ENCODE peak calls at places on chromosomes 16 and 17, in four cellular contexts. One of them, this sample, is unnamed.

GRCh38 chr17:21360048-21360447 is 16.1 kb upstream of the KCNJ12 start:
- DNase-seq in colonic mucosa: no peak
- DNase-seq in sigmoid colon: no peak
- DNase-seq in thoracic aorta: no peak
- DNase-seq in this sample: no peak

GRCh38 chr17:80375186-80375585 is 39.8 kb upstream of the ENDOV start:
- DNase-seq in colonic mucosa: no peak
- DNase-seq in sigmoid colon: peak
- DNase-seq in thoracic aorta: no peak
- DNase-seq in this sample: no peak

GRCh38 chr16:69563605-69564580 is 1.9 kb upstream of the NFAT5 start:
- DNase-seq in colonic mucosa: peak
- DNase-seq in sigmoid colon: no peak
- DNase-seq in thoracic aorta: no peak
- DNase-seq in this sample: no peak

GRCh38 chr16:21185659-21186325 is 25.6 kb downstream of the ZP2 start:
- DNase-seq in colonic mucosa: peak
- DNase-seq in sigmoid colon: no peak
- DNase-seq in thoracic aorta: no peak
- DNase-seq in this sample: no peak

GRCh38 chr17:2025220-2025621 is at the start of gene RTN4RL1:
- DNase-seq in colonic mucosa: peak
- DNase-seq in sigmoid colon: peak
- DNase-seq in thoracic aorta: no peak
- DNase-seq in this sample: peak

GRCh38 chr17:3667366-3668278 is 756 bp downstream of the TAX1BP3 start:
- DNase-seq in colonic mucosa: peak
- DNase-seq in sigmoid colon: peak
- DNase-seq in thoracic aorta: peak
- DNase-seq in this sample: peak

GRCh38 chr16:66502020-66502913 is 47.7 kb downstream of the TK2 start:
- DNase-seq in colonic mucosa: no peak
- DNase-seq in sigmoid colon: peak
- DNase-seq in thoracic aorta: no peak
- DNase-seq in this sample: peak

GRCh38 chr17:5042152-5043022 is 7.2 kb upstream of the SLC52A1 start:
- DNase-seq in colonic mucosa: peak
- DNase-seq in sigmoid colon: no peak
- DNase-seq in thoracic aorta: no peak
- DNase-seq in this sample: no peak

GRCh38 chr17:2904135-2904534 is 107.9 kb downstream of the RAP1GAP2 start:
- DNase-seq in colonic mucosa: no peak
- DNase-seq in sigmoid colon: no peak
- DNase-seq in thoracic aorta: no peak
- DNase-seq in this sample: peak

GRCh38 chr16:27740496-27741201 is 190.7 kb downstream of the KATNIP start:
- DNase-seq in colonic mucosa: no peak
- DNase-seq in sigmoid colon: no peak
- DNase-seq in thoracic aorta: no peak
- DNase-seq in this sample: no peak

GRCh38 chr17:72812823-72813222 is 279.7 kb downstream of the SLC39A11 start:
- DNase-seq in colonic mucosa: no peak
- DNase-seq in sigmoid colon: no peak
- DNase-seq in thoracic aorta: no peak
- DNase-seq in this sample: no peak

GRCh38 chr17:18093616-18094408 is 6.1 kb downstream of the DRG2 start:
- DNase-seq in colonic mucosa: no peak
- DNase-seq in sigmoid colon: no peak
- DNase-seq in thoracic aorta: no peak
- DNase-seq in this sample: peak

GRCh38 chr17:58630883-58631522 is 60.8 kb downstream of the TEX14 start:
- DNase-seq in colonic mucosa: peak
- DNase-seq in sigmoid colon: peak
- DNase-seq in thoracic aorta: no peak
- DNase-seq in this sample: no peak

GRCh38 chr16:57268804-57269800 is 15.4 kb downstream of the PLLP start:
- DNase-seq in colonic mucosa: peak
- DNase-seq in sigmoid colon: peak
- DNase-seq in thoracic aorta: no peak
- DNase-seq in this sample: peak

GRCh38 chr17:19346351-19347255 is 15.9 kb downstream of the B9D1 start:
- DNase-seq in colonic mucosa: peak
- DNase-seq in sigmoid colon: peak
- DNase-seq in thoracic aorta: peak
- DNase-seq in this sample: peak

GRCh38 chr17:28317965-28318758 is 838 bp upstream of the TMEM97 start:
- DNase-seq in colonic mucosa: no peak
- DNase-seq in sigmoid colon: no peak
- DNase-seq in thoracic aorta: no peak
- DNase-seq in this sample: no peak

GRCh38 chr17:21318439-21318838 is 33.9 kb downstream of the MAP2K3 start:
- DNase-seq in colonic mucosa: no peak
- DNase-seq in sigmoid colon: peak
- DNase-seq in thoracic aorta: no peak
- DNase-seq in this sample: no peak

GRCh38 chr16:65745-66144 is 6.7 kb downstream of the RHBDF1 start:
- DNase-seq in colonic mucosa: peak
- DNase-seq in sigmoid colon: peak
- DNase-seq in thoracic aorta: peak
- DNase-seq in this sample: peak

GRCh38 chr17:1077536-1078061 is 80.7 kb downstream of the TIMM22 start:
- DNase-seq in colonic mucosa: no peak
- DNase-seq in sigmoid colon: no peak
- DNase-seq in thoracic aorta: no peak
- DNase-seq in this sample: no peak

GRCh38 chr16:27378871-27379580 is 22.9 kb upstream of the IL21R start:
- DNase-seq in colonic mucosa: no peak
- DNase-seq in sigmoid colon: no peak
- DNase-seq in thoracic aorta: no peak
- DNase-seq in this sample: no peak

GRCh38 chr17:67238976-67239375 is 6.0 kb downstream of the HELZ start:
- DNase-seq in colonic mucosa: no peak
- DNase-seq in sigmoid colon: no peak
- DNase-seq in thoracic aorta: no peak
- DNase-seq in this sample: no peak

GRCh38 chr16:1788708-1789100 is 4.8 kb downstream of the IGFALS start:
- DNase-seq in colonic mucosa: no peak
- DNase-seq in sigmoid colon: peak
- DNase-seq in thoracic aorta: no peak
- DNase-seq in this sample: peak

GRCh38 chr17:45264430-45264829 is 2.5 kb upstream of the SPATA32 start:
- DNase-seq in colonic mucosa: no peak
- DNase-seq in sigmoid colon: no peak
- DNase-seq in thoracic aorta: no peak
- DNase-seq in this sample: no peak

GRCh38 chr17:55833311-55833710 is 82.5 kb downstream of the PCTP start:
- DNase-seq in colonic mucosa: no peak
- DNase-seq in sigmoid colon: no peak
- DNase-seq in thoracic aorta: no peak
- DNase-seq in this sample: no peak

GRCh38 chr17:39485555-39485954 is 24.3 kb downstream of the CDK12 start:
- DNase-seq in colonic mucosa: no peak
- DNase-seq in sigmoid colon: no peak
- DNase-seq in thoracic aorta: no peak
- DNase-seq in this sample: no peak

GRCh38 chr17:55731586-55732250 is 9.1 kb upstream of the TMEM100 start:
- DNase-seq in colonic mucosa: peak
- DNase-seq in sigmoid colon: peak
- DNase-seq in thoracic aorta: no peak
- DNase-seq in this sample: peak

GRCh38 chr17:57502696-57503307 is 242.3 kb downstream of the CCDC182 start:
- DNase-seq in colonic mucosa: no peak
- DNase-seq in sigmoid colon: no peak
- DNase-seq in thoracic aorta: no peak
- DNase-seq in this sample: no peak

GRCh38 chr17:49552070-49552751 is 23.5 kb upstream of the NXPH3 start:
- DNase-seq in colonic mucosa: no peak
- DNase-seq in sigmoid colon: no peak
- DNase-seq in thoracic aorta: no peak
- DNase-seq in this sample: no peak

GRCh38 chr16:74456290-74456625 is 35.0 kb upstream of the CLEC18B start:
- DNase-seq in colonic mucosa: no peak
- DNase-seq in sigmoid colon: no peak
- DNase-seq in thoracic aorta: no peak
- DNase-seq in this sample: no peak

GRCh38 chr17:50026901-50027638 is 28.8 kb upstream of the ITGA3 start:
- DNase-seq in colonic mucosa: peak
- DNase-seq in sigmoid colon: peak
- DNase-seq in thoracic aorta: no peak
- DNase-seq in this sample: peak

GRCh38 chr17:82882715-82883446 is 43.1 kb upstream of the ZNF750 start:
- DNase-seq in colonic mucosa: peak
- DNase-seq in sigmoid colon: no peak
- DNase-seq in thoracic aorta: no peak
- DNase-seq in this sample: no peak

GRCh38 chr17:42112552-42113176 is at the start of gene DHX58:
- DNase-seq in colonic mucosa: peak
- DNase-seq in sigmoid colon: peak
- DNase-seq in thoracic aorta: no peak
- DNase-seq in this sample: peak

GRCh38 chr17:68291836-68292688 is 767 bp downstream of the ARSG start:
- DNase-seq in colonic mucosa: peak
- DNase-seq in sigmoid colon: peak
- DNase-seq in thoracic aorta: no peak
- DNase-seq in this sample: peak

GRCh38 chr16:53081686-53082407 is 27.1 kb downstream of the CHD9 start:
- DNase-seq in colonic mucosa: no peak
- DNase-seq in sigmoid colon: no peak
- DNase-seq in thoracic aorta: no peak
- DNase-seq in this sample: no peak

GRCh38 chr16:52078716-52079655 is 468.0 kb downstream of the TOX3 start:
- DNase-seq in colonic mucosa: no peak
- DNase-seq in sigmoid colon: no peak
- DNase-seq in thoracic aorta: no peak
- DNase-seq in this sample: no peak

GRCh38 chr16:77273-77806 is 685 bp upstream of the MPG start:
- DNase-seq in colonic mucosa: peak
- DNase-seq in sigmoid colon: peak
- DNase-seq in thoracic aorta: no peak
- DNase-seq in this sample: peak

GRCh38 chr16:2142942-2143868 is 5.2 kb upstream of the RAB26 start:
- DNase-seq in colonic mucosa: no peak
- DNase-seq in sigmoid colon: no peak
- DNase-seq in thoracic aorta: no peak
- DNase-seq in this sample: no peak

GRCh38 chr16:46843898-46844642 is 13.1 kb upstream of the C16orf87 start:
- DNase-seq in colonic mucosa: no peak
- DNase-seq in sigmoid colon: no peak
- DNase-seq in thoracic aorta: no peak
- DNase-seq in this sample: peak

GRCh38 chr16:85522842-85523601 is 90.1 kb upstream of the GSE1 start:
- DNase-seq in colonic mucosa: peak
- DNase-seq in sigmoid colon: peak
- DNase-seq in thoracic aorta: no peak
- DNase-seq in this sample: peak

GRCh38 chr17:74392848-74393247 is 25.5 kb downstream of the GPR142 start:
- DNase-seq in colonic mucosa: no peak
- DNase-seq in sigmoid colon: no peak
- DNase-seq in thoracic aorta: no peak
- DNase-seq in this sample: no peak
- H3K27ac ChIP-seq in colonic mucosa: no peak
- H3K27ac ChIP-seq in sigmoid colon: no peak
- H3K27ac ChIP-seq in thoracic aorta: peak
- H3K27ac ChIP-seq in this sample: no peak

DNA sequence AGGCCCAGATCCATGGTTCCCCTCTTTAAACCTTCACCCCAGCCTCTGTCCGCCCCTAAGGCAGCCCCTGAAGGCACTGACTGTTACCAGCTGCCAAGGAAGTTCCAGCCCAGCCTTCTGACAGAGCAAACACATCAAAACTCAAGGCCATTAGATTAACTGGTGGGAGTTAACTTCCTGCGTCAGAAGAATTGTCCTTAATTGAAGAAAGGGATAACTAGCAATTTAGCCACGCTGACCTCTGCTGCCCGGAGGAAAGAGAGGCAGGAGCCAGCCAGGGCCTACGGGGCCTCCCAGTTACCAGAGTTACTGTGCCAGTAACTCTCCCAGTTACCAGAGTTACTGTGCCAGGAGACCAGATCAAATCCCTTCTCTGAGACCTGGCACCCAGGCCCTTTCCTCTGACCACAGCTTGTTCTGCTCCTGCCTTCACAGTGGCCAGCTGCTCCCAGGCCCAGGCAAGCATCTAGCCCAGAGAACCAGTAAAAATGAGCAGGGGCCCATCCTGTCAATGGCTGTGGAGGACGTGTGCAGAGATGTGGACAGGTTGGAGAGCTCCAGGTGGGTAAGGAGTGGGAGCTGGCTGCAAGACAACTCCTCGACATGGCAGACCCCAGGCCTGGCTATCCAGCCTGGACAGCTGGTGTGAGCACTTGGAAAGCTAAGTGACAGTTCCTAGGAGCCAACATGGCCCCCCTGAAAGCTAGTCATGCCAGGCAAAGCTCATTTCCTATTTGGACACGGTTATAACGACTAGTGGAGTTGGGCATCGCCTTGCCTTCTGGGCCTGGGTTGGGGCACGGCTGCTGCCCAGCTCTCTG is 2.8 kb upstream of the PITPNM3 start:
- DNase-seq in colonic mucosa: no peak
- DNase-seq in sigmoid colon: no peak
- DNase-seq in thoracic aorta: no peak
- DNase-seq in this sample: no peak
- TF ChIP-seq CTCF in colonic mucosa: no peak
- TF ChIP-seq CTCF in sigmoid colon: no peak
- TF ChIP-seq CTCF in thoracic aorta: no peak
- TF ChIP-seq CTCF in this sample: no peak

GRCh38 chr17:76539631-76540271 is at the start of gene PRCD:
- DNase-seq in colonic mucosa: no peak
- DNase-seq in sigmoid colon: no peak
- DNase-seq in thoracic aorta: no peak
- DNase-seq in this sample: no peak
- H3K27ac ChIP-seq in colonic mucosa: peak
- H3K27ac ChIP-seq in sigmoid colon: peak
- H3K27ac ChIP-seq in thoracic aorta: no peak
- H3K27ac ChIP-seq in this sample: peak

DNA sequence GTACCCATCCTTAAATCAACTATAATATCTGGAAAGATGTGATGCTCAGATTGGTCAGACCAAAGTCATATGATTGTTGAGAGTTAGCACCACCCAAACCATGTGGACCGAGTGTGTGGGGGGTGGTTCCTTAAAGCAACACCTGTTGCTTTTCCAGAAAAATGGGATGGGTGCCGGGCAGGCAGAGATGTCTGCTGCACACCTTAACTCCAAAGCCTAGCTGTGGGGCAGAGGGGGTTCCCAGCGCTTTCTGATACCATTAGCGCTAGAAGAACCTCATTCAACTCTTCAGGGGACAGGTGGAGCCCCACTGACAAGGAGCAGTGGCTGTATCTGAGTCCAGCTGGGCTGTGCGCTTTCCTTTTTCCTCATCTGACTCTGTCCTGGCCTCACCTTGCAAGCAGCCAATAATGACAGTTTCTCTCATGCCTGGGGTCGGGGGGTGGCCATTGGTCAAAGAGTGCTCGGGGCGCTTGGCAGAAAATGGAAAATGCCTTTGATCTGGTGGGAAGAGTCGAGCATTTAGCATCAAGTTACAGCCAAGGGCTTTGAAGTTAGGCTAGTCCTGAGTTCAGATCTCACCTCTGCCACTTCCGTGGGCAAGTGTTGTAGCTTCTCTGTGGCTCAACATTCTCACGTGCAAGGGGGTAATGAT is 82.6 kb downstream of the IRX3 start:
- DNase-seq in colonic mucosa: no peak
- DNase-seq in sigmoid colon: peak
- DNase-seq in thoracic aorta: no peak
- DNase-seq in this sample: no peak
- TF ChIP-seq CTCF in colonic mucosa: no peak
- TF ChIP-seq CTCF in sigmoid colon: no peak
- TF ChIP-seq CTCF in thoracic aorta: no peak
- TF ChIP-seq CTCF in this sample: no peak